ENCODE peak calls at places on chromosomes 3 and 15, in seven cellular contexts. J is activated CD4-positive, alpha-beta T cell treated with anti-CD3 and anti-CD28 coated beads, Interleukin-2, amount 50 U/mL, for 48 hours; F is lower lobe of right lung; Z is posterior cingulate gyrus; E is hippocampal formation; U is fibroblast of pulmonary artery; Q is stimulated activated CD4-positive, alpha-beta T cell treated with anti-CD3 and anti-CD28 coated beads, Interleukin-1b, Interleukin-23, amount 100 ng/mL, for 1 hour. T is an unnamed sample.

GRCh38 chr3:127482216-127483004 is 108.1 kb downstream of the TPRA1 start:
- DNase-seq in U (peak), Q (no peak), Z (no peak), E (no peak), J (no peak), F (no peak), T (no peak)

GRCh38 chr3:128917291-128917690 is 37.9 kb downstream of the ACAD9 start:
- DNase-seq in Z (no peak), J (no peak), Q (no peak), E (no peak), F (no peak), U (peak), T (no peak)

GRCh38 chr3:62558549-62559112 is 185.3 kb upstream of the FEZF2 start:
- DNase-seq in E (no peak), Z (no peak), U (peak), Q (no peak), F (no peak), J (no peak), T (no peak)

GRCh38 chr15:89912674-89913396 is at the start of gene ARPIN:
- DNase-seq in J (no peak), Q (no peak), U (peak), E (peak), Z (peak), F (peak), T (peak)

GRCh38 chr3:161682715-161683114 is 186.1 kb downstream of the OTOL1 start:
- DNase-seq in Q (no peak), E (no peak), Z (no peak), J (no peak), F (no peak), U (no peak), T (no peak)

GRCh38 chr15:94263341-94264273 is 32.2 kb downstream of the MCTP2 start:
- DNase-seq in Z (no peak), U (no peak), Q (no peak), J (no peak), E (no peak), F (no peak), T (no peak)

GRCh38 chr3:173875790-173876189 is 478.2 kb downstream of the NLGN1 start:
- DNase-seq in Z (no peak), Q (no peak), J (no peak), U (no peak), E (no peak), F (no peak), T (no peak)

GRCh38 chr3:190038050-190038631 is 82.6 kb downstream of the P3H2 start:
- DNase-seq in F (peak), U (peak), E (no peak), Z (no peak), J (no peak), Q (no peak), T (no peak)

GRCh38 chr3:100040446-100040845 is 73.9 kb downstream of the FILIP1L start:
- DNase-seq in J (no peak), U (peak), Z (no peak), Q (no peak), E (no peak), F (no peak), T (no peak)

GRCh38 chr3:123202451-123202850 is 708 bp downstream of the SEC22A start:
- DNase-seq in Z (no peak), Q (no peak), U (no peak), E (no peak), J (peak), F (no peak), T (peak)